ENCODE peak calls at places on chromosomes 11 and 22, in four cellular contexts. T is cardiac muscle cell, A is breast epithelium, Z is mammary epithelial cell. I is an unnamed sample. For H3K27me3, the result is how much of the 10 kb centered on the place peaks cover.

GRCh38 chr11:116225784-116226410 is 546.9 kb downstream of the BUD13 start:
- DNase-seq in T (no peak), A (no peak), Z (no peak), I (no peak)

GRCh38 chr22:46561435-46561905 is 24.1 kb upstream of the CELSR1 start:
- DNase-seq in T (no peak), A (no peak), Z (no peak), I (peak)

GRCh38 chr11:44855138-44855849 is 95.4 kb downstream of the TP53I11 start:
- DNase-seq in T (no peak), A (no peak), Z (no peak), I (no peak)

GRCh38 chr11:37712246-37712645 is 1114.2 kb upstream of the RAG2 start:
- DNase-seq in T (peak), A (no peak), Z (no peak), I (no peak)

GRCh38 chr11:6505577-6506240 is 8.6 kb downstream of the DNHD1 start:
- DNase-seq in T (peak), A (no peak), Z (peak), I (peak)

GRCh38 chr11:130675456-130675855 is 227.0 kb downstream of the ADAMTS15 start:
- DNase-seq in T (peak), A (no peak), Z (no peak), I (no peak)

GRCh38 chr22:27489265-27489675 is 312.3 kb downstream of the MN1 start:
- DNase-seq in T (peak), A (no peak), Z (no peak), I (no peak)

GRCh38 chr22:30308518-30309230 is 18.1 kb downstream of the TBC1D10A start:
- DNase-seq in T (no peak), A (no peak), Z (peak), I (peak)

GRCh38 chr11:86162257-86162656 is 82.3 kb upstream of the EED start:
- DNase-seq in T (peak), A (no peak), Z (peak), I (no peak)

GRCh38 chr11:44654057-44654456 is 72.7 kb upstream of the TSPAN18 start:
- DNase-seq in T (no peak), A (no peak), Z (no peak), I (no peak)

GRCh38 chr22:42704896-42705295 is 15.8 kb downstream of the A4GALT start:
- DNase-seq in T (no peak), A (no peak), Z (no peak), I (no peak)

GRCh38 chr11:134438533-134438932 is 26.5 kb upstream of the B3GAT1 start:
- DNase-seq in T (no peak), A (no peak), Z (no peak), I (no peak)

GRCh38 chr22:29635734-29636357 is 32.4 kb downstream of the NF2 start:
- DNase-seq in T (peak), A (no peak), Z (peak), I (peak)

GRCh38 chr11:69005631-69006368 is 7.2 kb downstream of the MRGPRF start:
- DNase-seq in T (no peak), A (peak), Z (no peak), I (no peak)

GRCh38 chr11:61626580-61627380 is 45.9 kb upstream of the SYT7 start:
- DNase-seq in T (no peak), A (peak), Z (peak), I (no peak)

GRCh38 chr22:22595001-22595835 is 36.2 kb upstream of the PRAME start:
- DNase-seq in T (no peak), A (no peak), Z (no peak), I (no peak)

GRCh38 chr22:17398159-17398558 is 28.9 kb downstream of the CECR2 start:
- DNase-seq in T (no peak), A (no peak), Z (no peak), I (no peak)

GRCh38 chr11:71266114-71266833 is 13.9 kb upstream of the SHANK2 start:
- DNase-seq in T (no peak), A (peak), Z (no peak), I (no peak)

GRCh38 chr11:46294365-46295309 is 17.2 kb downstream of the CREB3L1 start:
- DNase-seq in T (peak), A (no peak), Z (no peak), I (peak)

GRCh38 chr11:68340784-68341556 is 28.6 kb downstream of the LRP5 start:
- DNase-seq in T (no peak), A (no peak), Z (no peak), I (no peak)

GRCh38 chr11:42976636-42977217 is 335.1 kb upstream of the API5 start:
- DNase-seq in T (no peak), A (no peak), Z (no peak), I (no peak)

GRCh38 chr11:69576069-69576782 is 64.7 kb upstream of the CCND1 start:
- DNase-seq in T (no peak), A (no peak), Z (no peak), I (no peak)

GRCh38 chr22:23068832-23069385 is 1.4 kb upstream of the GNAZ start:
- DNase-seq in T (no peak), A (peak), Z (no peak), I (no peak)

GRCh38 chr22:50481440-50482106 is at the start of gene ADM2:
- DNase-seq in T (peak), A (no peak), Z (no peak), I (no peak)

GRCh38 chr11:110409174-110409573 is 20.6 kb upstream of the FDX1 start:
- DNase-seq in T (peak), A (no peak), Z (peak), I (no peak)

GRCh38 chr22:19109198-19110063 is 12.8 kb downstream of the DGCR2 start:
- DNase-seq in T (peak), A (no peak), Z (peak), I (peak)

GRCh38 chr22:44645083-44645482 is 56.9 kb upstream of the PRR5 start:
- DNase-seq in T (peak), A (no peak), Z (no peak), I (no peak)

GRCh38 chr11:19374189-19374588 is 133.4 kb upstream of the E2F8 start:
- DNase-seq in T (peak), A (no peak), Z (peak), I (no peak)

GRCh38 chr11:11571893-11572292 is 49.9 kb downstream of the GALNT18 start:
- DNase-seq in T (no peak), A (no peak), Z (no peak), I (no peak)

GRCh38 chr22:44876921-44877320 is 124.5 kb downstream of the ARHGAP8 start:
- DNase-seq in T (no peak), A (no peak), Z (no peak), I (no peak)

GRCh38 chr22:49460662-49461371 is 366.9 kb downstream of the BRD1 start:
- DNase-seq in T (no peak), A (no peak), Z (no peak), I (no peak)

GRCh38 chr22:49462291-49462690 is 365.4 kb downstream of the BRD1 start:
- DNase-seq in T (no peak), A (no peak), Z (no peak), I (no peak)

GRCh38 chr22:49462795-49463194 is 364.9 kb downstream of the BRD1 start:
- DNase-seq in T (no peak), A (no peak), Z (no peak), I (no peak)

GRCh38 chr22:49464024-49464423 is 363.6 kb downstream of the BRD1 start:
- DNase-seq in T (no peak), A (no peak), Z (no peak), I (no peak)

GRCh38 chr22:49461674-49462073 is 366.0 kb downstream of the BRD1 start:
- DNase-seq in T (no peak), A (no peak), Z (no peak), I (no peak)
- H3K27me3 ChIP-seq in T (under half), A (half or more), Z (under half), I (under half)

GRCh38 chr11:34529643-34530042 is 16.0 kb upstream of the ELF5 start:
- DNase-seq in T (no peak), A (no peak), Z (no peak), I (no peak)
- H3K27ac ChIP-seq in T (no peak), A (no peak), Z (no peak), I (no peak)

DNA sequence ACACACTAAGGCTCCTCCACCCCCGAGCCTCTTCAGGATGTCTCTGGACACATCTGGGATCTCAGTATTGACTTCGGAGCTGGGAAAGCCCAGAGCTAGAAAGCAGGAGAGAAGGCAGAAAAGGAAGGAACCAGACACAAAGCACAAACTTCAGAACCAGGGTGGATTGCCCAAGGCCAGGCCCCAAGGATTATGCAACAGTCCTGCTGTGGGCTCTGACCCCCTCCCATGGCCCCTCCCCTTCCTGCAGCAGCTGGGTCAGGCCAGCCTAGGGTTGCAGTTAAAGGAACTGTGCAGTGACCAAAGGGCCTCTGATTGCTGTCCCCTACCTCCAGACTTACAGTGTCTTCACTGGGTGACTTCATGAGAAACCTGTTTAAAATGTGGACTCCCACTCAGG is 5.3 kb downstream of the KCNE3 start:
- DNase-seq in T (peak), A (no peak), Z (no peak), I (no peak)
- H3K4me3 ChIP-seq in T (no peak), A (no peak), Z (no peak), I (no peak)

GRCh38 chr11:3201112-3201581 is 17.5 kb downstream of the MRGPRG start:
- DNase-seq in T (no peak), A (no peak), Z (no peak), I (peak)
- H3K27me3 ChIP-seq in T (half or more), A (under half), Z (under half), I (under half)

DNA sequence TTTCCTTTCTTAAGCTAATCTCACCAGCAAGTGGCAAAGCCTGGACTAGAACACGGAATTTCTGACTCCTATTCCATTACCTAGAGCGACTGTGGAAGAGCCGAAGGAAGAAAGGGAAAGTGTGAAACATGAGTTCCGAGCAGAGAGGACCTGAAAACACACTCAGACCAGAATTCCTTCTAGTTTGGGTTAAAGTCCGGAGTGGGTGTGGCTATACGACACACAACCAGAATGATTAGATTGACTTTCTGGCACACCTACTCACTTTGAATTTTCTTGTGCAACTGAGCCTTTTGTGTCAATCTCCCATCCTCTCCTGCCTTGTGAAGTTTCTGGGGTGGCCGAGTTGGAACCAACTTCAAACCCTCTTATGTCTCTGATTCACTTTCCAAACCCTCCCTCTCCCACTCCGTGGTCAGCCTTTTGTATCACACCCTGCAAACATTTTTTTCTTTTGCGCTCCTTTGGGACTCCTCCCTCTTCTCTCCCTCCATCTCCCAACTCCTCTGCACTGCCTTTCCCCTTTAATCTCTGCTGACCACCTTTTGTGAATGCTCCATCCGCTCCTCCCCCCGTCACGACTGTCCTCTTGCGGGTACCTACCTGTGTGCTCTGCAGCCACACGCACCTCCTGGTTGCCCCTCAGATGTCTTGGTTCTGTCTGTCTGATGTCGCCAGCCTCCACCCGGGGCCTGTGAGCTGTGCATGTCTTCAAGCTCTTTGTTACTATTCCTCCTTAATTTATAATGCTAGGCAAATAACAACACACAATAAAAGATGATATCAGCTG is 86.3 kb upstream of the BLID start:
- DNase-seq in T (peak), A (no peak), Z (peak), I (no peak)
- H3K27ac ChIP-seq in T (no peak), A (peak), Z (peak), I (no peak)